ENCODE peak calls at places on chromosome 14, in four cellular contexts. One of them, this sample, is unnamed.

GRCh38 chr14:71363961-71364360 is 456.7 kb downstream of the PCNX1 start:
- DNase-seq in cardiac muscle cell: peak
- DNase-seq in AG09309: peak
- DNase-seq in NCI-H748 treated with DMSO at 0.1 percent for 48 hours: no peak
- DNase-seq in this sample: no peak

GRCh38 chr14:60971271-60971670 is 9.6 kb downstream of the TRMT5 start:
- DNase-seq in cardiac muscle cell: no peak
- DNase-seq in AG09309: no peak
- DNase-seq in NCI-H748 treated with DMSO at 0.1 percent for 48 hours: no peak
- DNase-seq in this sample: no peak

GRCh38 chr14:73753887-73754880 is 40.0 kb upstream of the PNMA1 start:
- DNase-seq in cardiac muscle cell: peak
- DNase-seq in AG09309: no peak
- DNase-seq in NCI-H748 treated with DMSO at 0.1 percent for 48 hours: no peak
- DNase-seq in this sample: no peak

GRCh38 chr14:39576258-39576657 is 144.0 kb upstream of the FBXO33 start:
- DNase-seq in cardiac muscle cell: no peak
- DNase-seq in AG09309: no peak
- DNase-seq in NCI-H748 treated with DMSO at 0.1 percent for 48 hours: no peak
- DNase-seq in this sample: no peak

GRCh38 chr14:67622675-67623074 is 3.0 kb downstream of the ARG2 start:
- DNase-seq in cardiac muscle cell: peak
- DNase-seq in AG09309: peak
- DNase-seq in NCI-H748 treated with DMSO at 0.1 percent for 48 hours: no peak
- DNase-seq in this sample: no peak

GRCh38 chr14:33282811-33283210 is 344.1 kb downstream of the NPAS3 start:
- DNase-seq in cardiac muscle cell: no peak
- DNase-seq in AG09309: no peak
- DNase-seq in NCI-H748 treated with DMSO at 0.1 percent for 48 hours: no peak
- DNase-seq in this sample: no peak

GRCh38 chr14:54083549-54084239 is 127.1 kb upstream of the BMP4 start:
- DNase-seq in cardiac muscle cell: no peak
- DNase-seq in AG09309: no peak
- DNase-seq in NCI-H748 treated with DMSO at 0.1 percent for 48 hours: no peak
- DNase-seq in this sample: no peak

GRCh38 chr14:65949711-65950516 is 536.3 kb upstream of the CCDC196 start:
- DNase-seq in cardiac muscle cell: peak
- DNase-seq in AG09309: no peak
- DNase-seq in NCI-H748 treated with DMSO at 0.1 percent for 48 hours: no peak
- DNase-seq in this sample: peak

GRCh38 chr14:94581127-94581999 is at the start of gene SERPINA5:
- DNase-seq in cardiac muscle cell: peak
- DNase-seq in AG09309: no peak
- DNase-seq in NCI-H748 treated with DMSO at 0.1 percent for 48 hours: no peak
- DNase-seq in this sample: peak

GRCh38 chr14:93010543-93011541 is 87.9 kb downstream of the CHGA start:
- DNase-seq in cardiac muscle cell: no peak
- DNase-seq in AG09309: no peak
- DNase-seq in NCI-H748 treated with DMSO at 0.1 percent for 48 hours: peak
- DNase-seq in this sample: peak

GRCh38 chr14:92258934-92259333 is 64.0 kb upstream of the SLC24A4 start:
- DNase-seq in cardiac muscle cell: no peak
- DNase-seq in AG09309: no peak
- DNase-seq in NCI-H748 treated with DMSO at 0.1 percent for 48 hours: no peak
- DNase-seq in this sample: peak

GRCh38 chr14:35333797-35334743 is 41.9 kb downstream of the PSMA6 start:
- DNase-seq in cardiac muscle cell: no peak
- DNase-seq in AG09309: no peak
- DNase-seq in NCI-H748 treated with DMSO at 0.1 percent for 48 hours: no peak
- DNase-seq in this sample: no peak

GRCh38 chr14:47674546-47675238 is 713 bp downstream of the MDGA2 start:
- DNase-seq in cardiac muscle cell: no peak
- DNase-seq in AG09309: no peak
- DNase-seq in NCI-H748 treated with DMSO at 0.1 percent for 48 hours: no peak
- DNase-seq in this sample: peak

GRCh38 chr14:73097421-73097820 is 38.9 kb upstream of the PSEN1 start:
- DNase-seq in cardiac muscle cell: no peak
- DNase-seq in AG09309: no peak
- DNase-seq in NCI-H748 treated with DMSO at 0.1 percent for 48 hours: no peak
- DNase-seq in this sample: no peak

GRCh38 chr14:89720741-89721315 is 233.7 kb downstream of the EFCAB11 start:
- DNase-seq in cardiac muscle cell: no peak
- DNase-seq in AG09309: no peak
- DNase-seq in NCI-H748 treated with DMSO at 0.1 percent for 48 hours: no peak
- DNase-seq in this sample: no peak

GRCh38 chr14:55382483-55382882 is 29.1 kb downstream of the ATG14 start:
- DNase-seq in cardiac muscle cell: no peak
- DNase-seq in AG09309: no peak
- DNase-seq in NCI-H748 treated with DMSO at 0.1 percent for 48 hours: no peak
- DNase-seq in this sample: no peak

GRCh38 chr14:22847661-22848341 is 11.4 kb downstream of the MMP14 start:
- DNase-seq in cardiac muscle cell: peak
- DNase-seq in AG09309: no peak
- DNase-seq in NCI-H748 treated with DMSO at 0.1 percent for 48 hours: no peak
- DNase-seq in this sample: no peak

GRCh38 chr14:37139710-37140109 is 32.7 kb downstream of the SLC25A21 start:
- DNase-seq in cardiac muscle cell: no peak
- DNase-seq in AG09309: no peak
- DNase-seq in NCI-H748 treated with DMSO at 0.1 percent for 48 hours: no peak
- DNase-seq in this sample: no peak

GRCh38 chr14:94366146-94366887 is 22.1 kb downstream of the SERPINA1 start:
- DNase-seq in cardiac muscle cell: no peak
- DNase-seq in AG09309: no peak
- DNase-seq in NCI-H748 treated with DMSO at 0.1 percent for 48 hours: no peak
- DNase-seq in this sample: no peak

GRCh38 chr14:56144176-56144575 is 26.0 kb downstream of the PELI2 start:
- DNase-seq in cardiac muscle cell: no peak
- DNase-seq in AG09309: no peak
- DNase-seq in NCI-H748 treated with DMSO at 0.1 percent for 48 hours: no peak
- DNase-seq in this sample: no peak

GRCh38 chr14:99515301-99516155 is 34.3 kb downstream of the CCNK start:
- DNase-seq in cardiac muscle cell: no peak
- DNase-seq in AG09309: no peak
- DNase-seq in NCI-H748 treated with DMSO at 0.1 percent for 48 hours: no peak
- DNase-seq in this sample: peak

GRCh38 chr14:23121401-23121800 is 2.3 kb upstream of the CEBPE start:
- DNase-seq in cardiac muscle cell: peak
- DNase-seq in AG09309: peak
- DNase-seq in NCI-H748 treated with DMSO at 0.1 percent for 48 hours: no peak
- DNase-seq in this sample: no peak

GRCh38 chr14:68506645-68507405 is 286.0 kb downstream of the ZFP36L1 start:
- DNase-seq in cardiac muscle cell: no peak
- DNase-seq in AG09309: no peak
- DNase-seq in NCI-H748 treated with DMSO at 0.1 percent for 48 hours: no peak
- DNase-seq in this sample: no peak

GRCh38 chr14:30440986-30441385 is 118.0 kb upstream of the G2E3 start:
- DNase-seq in cardiac muscle cell: no peak
- DNase-seq in AG09309: peak
- DNase-seq in NCI-H748 treated with DMSO at 0.1 percent for 48 hours: no peak
- DNase-seq in this sample: no peak

GRCh38 chr14:55117816-55118441 is 11.1 kb upstream of the LGALS3 start:
- DNase-seq in cardiac muscle cell: peak
- DNase-seq in AG09309: no peak
- DNase-seq in NCI-H748 treated with DMSO at 0.1 percent for 48 hours: no peak
- DNase-seq in this sample: no peak

GRCh38 chr14:70808402-70809237 is 693 bp downstream of the MAP3K9 start:
- DNase-seq in cardiac muscle cell: no peak
- DNase-seq in AG09309: no peak
- DNase-seq in NCI-H748 treated with DMSO at 0.1 percent for 48 hours: peak
- DNase-seq in this sample: peak

GRCh38 chr14:41280745-41281144 is 325.9 kb upstream of the LRFN5 start:
- DNase-seq in cardiac muscle cell: peak
- DNase-seq in AG09309: no peak
- DNase-seq in NCI-H748 treated with DMSO at 0.1 percent for 48 hours: peak
- DNase-seq in this sample: no peak

GRCh38 chr14:44165286-44165685 is 341.8 kb downstream of the FSCB start:
- DNase-seq in cardiac muscle cell: peak
- DNase-seq in AG09309: no peak
- DNase-seq in NCI-H748 treated with DMSO at 0.1 percent for 48 hours: no peak
- DNase-seq in this sample: no peak

GRCh38 chr14:93299831-93300230 is 33.0 kb downstream of the BTBD7 start:
- DNase-seq in cardiac muscle cell: peak
- DNase-seq in AG09309: no peak
- DNase-seq in NCI-H748 treated with DMSO at 0.1 percent for 48 hours: no peak
- DNase-seq in this sample: no peak

GRCh38 chr14:31154956-31155355 is 52.6 kb downstream of the HECTD1 start:
- DNase-seq in cardiac muscle cell: no peak
- DNase-seq in AG09309: no peak
- DNase-seq in NCI-H748 treated with DMSO at 0.1 percent for 48 hours: no peak
- DNase-seq in this sample: no peak

GRCh38 chr14:37150414-37150813 is 22.0 kb downstream of the SLC25A21 start:
- DNase-seq in cardiac muscle cell: peak
- DNase-seq in AG09309: peak
- DNase-seq in NCI-H748 treated with DMSO at 0.1 percent for 48 hours: peak
- DNase-seq in this sample: no peak

GRCh38 chr14:97331058-97331457 is 533.9 kb downstream of the VRK1 start:
- DNase-seq in cardiac muscle cell: no peak
- DNase-seq in AG09309: no peak
- DNase-seq in NCI-H748 treated with DMSO at 0.1 percent for 48 hours: no peak
- DNase-seq in this sample: no peak

GRCh38 chr14:91955168-91955567 is 7.7 kb upstream of the FBLN5 start:
- DNase-seq in cardiac muscle cell: no peak
- DNase-seq in AG09309: no peak
- DNase-seq in NCI-H748 treated with DMSO at 0.1 percent for 48 hours: no peak
- DNase-seq in this sample: no peak

GRCh38 chr14:100739306-100739705 is 12.6 kb downstream of the DLK1 start:
- DNase-seq in cardiac muscle cell: no peak
- DNase-seq in AG09309: no peak
- DNase-seq in NCI-H748 treated with DMSO at 0.1 percent for 48 hours: no peak
- DNase-seq in this sample: no peak

GRCh38 chr14:74984241-74985027 is 18.3 kb upstream of the EIF2B2 start:
- DNase-seq in cardiac muscle cell: no peak
- DNase-seq in AG09309: no peak
- DNase-seq in NCI-H748 treated with DMSO at 0.1 percent for 48 hours: no peak
- DNase-seq in this sample: no peak

GRCh38 chr14:44453433-44454171 is 53.5 kb downstream of the FSCB start:
- DNase-seq in cardiac muscle cell: no peak
- DNase-seq in AG09309: no peak
- DNase-seq in NCI-H748 treated with DMSO at 0.1 percent for 48 hours: peak
- DNase-seq in this sample: no peak

GRCh38 chr14:54331516-54331915 is 65.3 kb upstream of the CDKN3 start:
- DNase-seq in cardiac muscle cell: no peak
- DNase-seq in AG09309: no peak
- DNase-seq in NCI-H748 treated with DMSO at 0.1 percent for 48 hours: no peak
- DNase-seq in this sample: no peak